ENCODE peak calls at places on chromosomes 4 and X, in seven cellular contexts. One of them, this sample, is unnamed.

GRCh38 chrX:95675011-95675410 is 1009.6 kb upstream of the DIAPH2 start:
- DNase-seq in PC-3: no peak
- DNase-seq in prostate gland: no peak
- DNase-seq in cardiac muscle cell: no peak
- DNase-seq in upper lobe of right lung: no peak
- DNase-seq in adrenal gland: no peak
- DNase-seq in stomach: no peak
- DNase-seq in this sample: no peak

GRCh38 chr4:188960411-188961093 is 821.3 kb downstream of the TRIML1 start:
- DNase-seq in PC-3: no peak
- DNase-seq in prostate gland: no peak
- DNase-seq in cardiac muscle cell: no peak
- DNase-seq in upper lobe of right lung: no peak
- DNase-seq in adrenal gland: no peak
- DNase-seq in stomach: no peak
- DNase-seq in this sample: no peak

GRCh38 chr4:11748169-11748872 is 319.6 kb upstream of the HS3ST1 start:
- DNase-seq in PC-3: peak
- DNase-seq in prostate gland: no peak
- DNase-seq in cardiac muscle cell: no peak
- DNase-seq in upper lobe of right lung: no peak
- DNase-seq in adrenal gland: peak
- DNase-seq in stomach: no peak
- DNase-seq in this sample: no peak

GRCh38 chr4:3284734-3285557 is 7.9 kb upstream of the RGS12 start:
- DNase-seq in PC-3: no peak
- DNase-seq in prostate gland: no peak
- DNase-seq in cardiac muscle cell: no peak
- DNase-seq in upper lobe of right lung: no peak
- DNase-seq in adrenal gland: no peak
- DNase-seq in stomach: peak
- DNase-seq in this sample: no peak

GRCh38 chrX:18389968-18390367 is 35.4 kb upstream of the CDKL5 start:
- DNase-seq in PC-3: peak
- DNase-seq in prostate gland: no peak
- DNase-seq in cardiac muscle cell: no peak
- DNase-seq in upper lobe of right lung: no peak
- DNase-seq in adrenal gland: no peak
- DNase-seq in stomach: no peak
- DNase-seq in this sample: no peak

GRCh38 chrX:140817943-140818342 is 108.4 kb downstream of the LINC00632 start:
- DNase-seq in PC-3: peak
- DNase-seq in prostate gland: no peak
- DNase-seq in cardiac muscle cell: peak
- DNase-seq in upper lobe of right lung: no peak
- DNase-seq in adrenal gland: no peak
- DNase-seq in stomach: no peak
- DNase-seq in this sample: no peak

GRCh38 chr4:536351-536972 is 37.5 kb downstream of the PIGG start:
- DNase-seq in PC-3: no peak
- DNase-seq in prostate gland: no peak
- DNase-seq in cardiac muscle cell: no peak
- DNase-seq in upper lobe of right lung: no peak
- DNase-seq in adrenal gland: no peak
- DNase-seq in stomach: no peak
- DNase-seq in this sample: no peak

GRCh38 chrX:20409991-20410390 is 143.3 kb upstream of the RPS6KA3 start:
- DNase-seq in PC-3: no peak
- DNase-seq in prostate gland: no peak
- DNase-seq in cardiac muscle cell: no peak
- DNase-seq in upper lobe of right lung: no peak
- DNase-seq in adrenal gland: no peak
- DNase-seq in stomach: no peak
- DNase-seq in this sample: no peak

GRCh38 chr4:54277691-54278090 is 48.6 kb downstream of the PDGFRA start:
- DNase-seq in PC-3: peak
- DNase-seq in prostate gland: peak
- DNase-seq in cardiac muscle cell: no peak
- DNase-seq in upper lobe of right lung: no peak
- DNase-seq in adrenal gland: peak
- DNase-seq in stomach: no peak
- DNase-seq in this sample: no peak

GRCh38 chr4:77538144-77538543 is 67.5 kb upstream of the CXCL13 start:
- DNase-seq in PC-3: peak
- DNase-seq in prostate gland: no peak
- DNase-seq in cardiac muscle cell: no peak
- DNase-seq in upper lobe of right lung: no peak
- DNase-seq in adrenal gland: no peak
- DNase-seq in stomach: no peak
- DNase-seq in this sample: no peak

GRCh38 chr4:144611850-144612249 is 34.1 kb upstream of the HHIP start:
- DNase-seq in PC-3: peak
- DNase-seq in prostate gland: no peak
- DNase-seq in cardiac muscle cell: peak
- DNase-seq in upper lobe of right lung: no peak
- DNase-seq in adrenal gland: peak
- DNase-seq in stomach: no peak
- DNase-seq in this sample: peak

GRCh38 chrX:40100141-40100536 is 2.4 kb upstream of the BCOR start:
- DNase-seq in PC-3: peak
- DNase-seq in prostate gland: peak
- DNase-seq in cardiac muscle cell: no peak
- DNase-seq in upper lobe of right lung: peak
- DNase-seq in adrenal gland: no peak
- DNase-seq in stomach: peak
- DNase-seq in this sample: no peak

GRCh38 chr4:112031712-112032328 is 113.4 kb upstream of the FAM241A start:
- DNase-seq in PC-3: peak
- DNase-seq in prostate gland: no peak
- DNase-seq in cardiac muscle cell: peak
- DNase-seq in upper lobe of right lung: no peak
- DNase-seq in adrenal gland: peak
- DNase-seq in stomach: no peak
- DNase-seq in this sample: no peak

GRCh38 chrX:130204647-130205046 is 32.9 kb downstream of the RAB33A start:
- DNase-seq in PC-3: no peak
- DNase-seq in prostate gland: no peak
- DNase-seq in cardiac muscle cell: no peak
- DNase-seq in upper lobe of right lung: no peak
- DNase-seq in adrenal gland: no peak
- DNase-seq in stomach: no peak
- DNase-seq in this sample: no peak

GRCh38 chrX:136162827-136163427 is 15.6 kb downstream of the FHL1 start:
- DNase-seq in PC-3: peak
- DNase-seq in prostate gland: no peak
- DNase-seq in cardiac muscle cell: peak
- DNase-seq in upper lobe of right lung: no peak
- DNase-seq in adrenal gland: peak
- DNase-seq in stomach: peak
- DNase-seq in this sample: no peak

GRCh38 chrX:136158685-136159084 is 11.4 kb downstream of the FHL1 start:
- DNase-seq in PC-3: no peak
- DNase-seq in prostate gland: no peak
- DNase-seq in cardiac muscle cell: no peak
- DNase-seq in upper lobe of right lung: no peak
- DNase-seq in adrenal gland: no peak
- DNase-seq in stomach: no peak
- DNase-seq in this sample: no peak

GRCh38 chrX:136166221-136166855 is 19.0 kb downstream of the FHL1 start:
- DNase-seq in PC-3: peak
- DNase-seq in prostate gland: no peak
- DNase-seq in cardiac muscle cell: peak
- DNase-seq in upper lobe of right lung: no peak
- DNase-seq in adrenal gland: no peak
- DNase-seq in stomach: no peak
- DNase-seq in this sample: no peak

GRCh38 chrX:136159615-136160025 is 12.3 kb downstream of the FHL1 start:
- DNase-seq in PC-3: peak
- DNase-seq in prostate gland: no peak
- DNase-seq in cardiac muscle cell: no peak
- DNase-seq in upper lobe of right lung: no peak
- DNase-seq in adrenal gland: no peak
- DNase-seq in stomach: no peak
- DNase-seq in this sample: no peak

DNA sequence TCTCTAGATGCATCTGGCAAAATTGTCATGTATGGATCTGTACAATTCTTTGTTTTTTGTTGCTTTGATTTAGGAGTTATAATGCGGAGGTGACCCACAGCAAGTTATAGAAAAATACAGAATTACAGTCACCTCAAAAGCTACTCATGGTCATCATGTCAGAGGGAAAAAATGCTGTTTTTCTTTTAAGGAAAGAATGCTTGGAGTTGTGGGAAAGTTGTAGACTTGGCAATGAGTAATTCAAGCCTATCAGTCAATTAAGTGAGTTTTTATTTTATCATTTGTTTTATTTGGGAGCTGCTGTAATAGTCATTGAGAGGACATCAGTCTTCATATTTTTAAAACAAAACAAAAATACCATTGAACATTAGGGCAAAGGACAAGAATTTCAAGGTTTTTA is 16.4 kb downstream of the FHL1 start:
- DNase-seq in PC-3: no peak
- DNase-seq in prostate gland: no peak
- DNase-seq in cardiac muscle cell: no peak
- DNase-seq in upper lobe of right lung: no peak
- DNase-seq in adrenal gland: no peak
- DNase-seq in stomach: no peak
- DNase-seq in this sample: no peak
- H3K27ac ChIP-seq in PC-3: no peak
- H3K27ac ChIP-seq in prostate gland: no peak
- H3K27ac ChIP-seq in cardiac muscle cell: no peak
- H3K27ac ChIP-seq in upper lobe of right lung: no peak
- H3K27ac ChIP-seq in adrenal gland: no peak
- H3K27ac ChIP-seq in stomach: peak
- H3K27ac ChIP-seq in this sample: no peak

DNA sequence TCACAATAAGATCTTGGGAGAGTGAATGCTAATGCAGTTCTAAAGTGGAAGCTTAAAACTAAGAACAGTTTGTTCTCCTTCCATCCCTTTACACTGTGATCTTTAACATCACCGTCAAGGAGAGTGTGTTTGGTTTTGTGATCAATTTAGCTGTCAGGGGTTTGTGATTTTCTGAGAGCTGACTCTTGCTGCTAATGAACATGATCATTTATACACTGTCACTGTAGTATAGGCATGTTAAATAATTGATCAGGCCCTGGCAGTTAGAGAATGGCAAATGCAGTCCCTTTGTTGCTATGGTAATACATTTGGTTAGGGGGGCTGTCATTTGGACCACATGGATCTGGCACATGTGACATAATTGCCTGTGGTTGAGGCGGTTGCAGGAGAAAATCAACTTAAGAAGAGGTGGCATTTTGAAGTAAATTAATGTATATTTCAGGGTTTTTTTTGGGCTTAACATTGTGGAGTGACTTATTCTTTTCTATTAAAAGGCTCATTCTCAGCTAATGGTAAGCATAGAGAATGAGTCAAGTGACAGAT is 113.9 kb downstream of the FHIP1A start:
- DNase-seq in PC-3: peak
- DNase-seq in prostate gland: no peak
- DNase-seq in cardiac muscle cell: no peak
- DNase-seq in upper lobe of right lung: no peak
- DNase-seq in adrenal gland: no peak
- DNase-seq in stomach: no peak
- DNase-seq in this sample: no peak
- H3K27ac ChIP-seq in PC-3: no peak
- H3K27ac ChIP-seq in prostate gland: no peak
- H3K27ac ChIP-seq in cardiac muscle cell: no peak
- H3K27ac ChIP-seq in upper lobe of right lung: no peak
- H3K27ac ChIP-seq in adrenal gland: no peak
- H3K27ac ChIP-seq in stomach: no peak
- H3K27ac ChIP-seq in this sample: no peak

GRCh38 chrX:53599781-53600396 is 86.6 kb downstream of the HUWE1 start:
- DNase-seq in PC-3: peak
- DNase-seq in prostate gland: no peak
- DNase-seq in cardiac muscle cell: no peak
- DNase-seq in upper lobe of right lung: no peak
- DNase-seq in adrenal gland: no peak
- DNase-seq in stomach: no peak
- DNase-seq in this sample: no peak
- H3K27ac ChIP-seq in PC-3: no peak
- H3K27ac ChIP-seq in prostate gland: no peak
- H3K27ac ChIP-seq in cardiac muscle cell: no peak
- H3K27ac ChIP-seq in upper lobe of right lung: no peak
- H3K27ac ChIP-seq in adrenal gland: no peak
- H3K27ac ChIP-seq in stomach: no peak
- H3K27ac ChIP-seq in this sample: no peak

GRCh38 chr4:5708829-5709680 is 696 bp upstream of the EVC2 start:
- DNase-seq in PC-3: no peak
- DNase-seq in prostate gland: no peak
- DNase-seq in cardiac muscle cell: peak
- DNase-seq in upper lobe of right lung: no peak
- DNase-seq in adrenal gland: peak
- DNase-seq in stomach: no peak
- DNase-seq in this sample: no peak
- H3K27ac ChIP-seq in PC-3: no peak
- H3K27ac ChIP-seq in prostate gland: peak
- H3K27ac ChIP-seq in cardiac muscle cell: no peak
- H3K27ac ChIP-seq in upper lobe of right lung: peak
- H3K27ac ChIP-seq in adrenal gland: peak
- H3K27ac ChIP-seq in stomach: peak
- H3K27ac ChIP-seq in this sample: no peak

GRCh38 chr4:45530498-45530897 is 593.4 kb downstream of the GABRG1 start:
- DNase-seq in PC-3: no peak
- DNase-seq in prostate gland: no peak
- DNase-seq in cardiac muscle cell: no peak
- DNase-seq in upper lobe of right lung: no peak
- DNase-seq in adrenal gland: no peak
- DNase-seq in stomach: no peak
- DNase-seq in this sample: no peak

GRCh38 chr4:45527160-45527559 is 596.7 kb downstream of the GABRG1 start:
- DNase-seq in PC-3: no peak
- DNase-seq in prostate gland: no peak
- DNase-seq in cardiac muscle cell: no peak
- DNase-seq in upper lobe of right lung: no peak
- DNase-seq in adrenal gland: no peak
- DNase-seq in stomach: no peak
- DNase-seq in this sample: no peak
- H3K27ac ChIP-seq in PC-3: no peak
- H3K27ac ChIP-seq in prostate gland: no peak
- H3K27ac ChIP-seq in cardiac muscle cell: no peak
- H3K27ac ChIP-seq in upper lobe of right lung: no peak
- H3K27ac ChIP-seq in adrenal gland: no peak
- H3K27ac ChIP-seq in stomach: no peak
- H3K27ac ChIP-seq in this sample: no peak

DNA sequence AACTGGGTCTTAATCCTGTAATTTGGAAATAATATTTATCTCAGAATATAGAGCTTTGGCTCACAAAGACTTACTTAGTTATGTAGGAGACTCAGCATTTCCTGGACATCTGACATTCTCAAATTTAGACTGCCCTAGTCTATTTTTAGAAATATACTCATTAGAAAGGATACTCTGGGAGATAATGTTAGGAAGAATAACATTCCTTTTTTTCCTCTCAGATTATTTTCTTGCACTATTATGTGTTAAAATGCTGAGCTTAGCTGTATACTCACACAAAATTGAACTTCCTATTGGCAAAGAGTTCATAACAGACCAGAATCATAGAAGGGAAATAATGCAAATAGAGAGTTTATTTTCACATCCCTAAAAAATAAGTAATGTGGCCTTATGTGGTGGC is 1424.9 kb upstream of the PCDH7 start:
- DNase-seq in PC-3: no peak
- DNase-seq in prostate gland: no peak
- DNase-seq in cardiac muscle cell: no peak
- DNase-seq in upper lobe of right lung: no peak
- DNase-seq in adrenal gland: no peak
- DNase-seq in stomach: no peak
- DNase-seq in this sample: no peak
- H3K27ac ChIP-seq in PC-3: no peak
- H3K27ac ChIP-seq in prostate gland: no peak
- H3K27ac ChIP-seq in cardiac muscle cell: no peak
- H3K27ac ChIP-seq in upper lobe of right lung: no peak
- H3K27ac ChIP-seq in adrenal gland: no peak
- H3K27ac ChIP-seq in stomach: no peak
- H3K27ac ChIP-seq in this sample: no peak

This sample was measured in substantia nigra.